ENCODE peak calls at places on chromosome 15, in five cellular contexts. S, X, K, Q and U are unnamed samples.

GRCh38 chr15:78938608-78939488 is 6.0 kb downstream of the CTSH start:
- DNase-seq in S (no peak), K (no peak), Q (no peak), X (peak), U (no peak)

GRCh38 chr15:26890451-26890850 is 23.6 kb downstream of the GABRA5 start:
- DNase-seq in X (no peak), S (no peak), Q (no peak), K (no peak), U (no peak)

GRCh38 chr15:77120576-77120975 is 49.7 kb upstream of the TSPAN3 start:
- DNase-seq in Q (no peak), S (no peak), K (no peak), X (no peak), U (no peak)

GRCh38 chr15:27249723-27250160 is 278.8 kb downstream of the GABRG3 start:
- DNase-seq in Q (no peak), X (no peak), K (no peak), S (no peak), U (no peak)

GRCh38 chr15:48564690-48565089 is 80.8 kb downstream of the FBN1 start:
- DNase-seq in X (no peak), K (no peak), Q (no peak), S (no peak), U (no peak)

GRCh38 chr15:67093146-67093874 is 27.9 kb downstream of the SMAD3 start:
- DNase-seq in S (no peak), Q (no peak), X (peak), K (no peak), U (no peak)

GRCh38 chr15:99507016-99507731 is 58.6 kb upstream of the MEF2A start:
- DNase-seq in K (peak), S (peak), X (no peak), Q (peak), U (peak)

GRCh38 chr15:30992465-30992864 is 1.0 kb upstream of the MTMR10 start:
- DNase-seq in Q (peak), K (no peak), X (no peak), S (no peak), U (no peak)

GRCh38 chr15:65824031-65824743 is 32.1 kb upstream of the DENND4A start:
- DNase-seq in X (no peak), S (peak), K (peak), Q (peak), U (peak)

GRCh38 chr15:38748710-38749109 is 184.1 kb upstream of the RASGRP1 start:
- DNase-seq in S (no peak), Q (no peak), X (no peak), K (no peak), U (no peak)

GRCh38 chr15:79412429-79412828 is 19.7 kb upstream of the MINAR1 start:
- DNase-seq in S (no peak), X (no peak), K (no peak), Q (no peak), U (no peak)

GRCh38 chr15:85488997-85489396 is 108.6 kb downstream of the AKAP13 start:
- DNase-seq in K (no peak), Q (no peak), X (no peak), S (no peak), U (no peak)
- H3K4me3 ChIP-seq in K (no peak), Q (no peak), X (no peak), S (no peak), U (no peak)

GRCh38 chr15:24977686-24978085 is 22.9 kb downstream of the SNRPN start:
- DNase-seq in X (no peak), K (no peak), Q (no peak), S (no peak), U (no peak)
- H3K4me3 ChIP-seq in X (no peak), K (no peak), Q (no peak), S (no peak), U (no peak)

GRCh38 chr15:88803920-88804247 is 648 bp downstream of the ACAN start:
- DNase-seq in S (no peak), X (no peak), Q (no peak), K (no peak), U (no peak)

GRCh38 chr15:88804257-88804656 is 1.0 kb downstream of the ACAN start:
- DNase-seq in S (no peak), K (no peak), Q (no peak), X (no peak), U (no peak)

GRCh38 chr15:88803241-88803919 is at the start of gene ACAN:
- DNase-seq in K (no peak), S (no peak), Q (no peak), X (no peak), U (no peak)

GRCh38 chr15:88802250-88802990 is 816 bp upstream of the ACAN start:
- DNase-seq in Q (no peak), X (no peak), K (no peak), S (no peak), U (no peak)

DNA sequence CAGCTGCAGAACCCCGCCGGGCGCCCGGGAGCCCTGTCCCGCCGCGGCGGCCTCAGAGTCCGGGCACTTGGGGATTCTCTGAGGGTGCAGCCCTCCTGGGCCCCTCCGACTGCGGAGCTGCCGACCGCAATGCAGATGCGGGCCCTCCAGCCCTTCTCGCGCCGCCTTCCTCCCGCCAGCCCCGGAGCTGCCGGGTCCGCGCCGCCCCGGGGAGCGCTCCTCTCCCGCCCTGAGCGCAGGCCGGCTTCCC is 320 bp upstream of the ACAN start:
- DNase-seq in S (no peak), K (no peak), X (no peak), Q (no peak), U (no peak)
- H3K4me3 ChIP-seq in S (no peak), K (no peak), X (no peak), Q (no peak), U (peak)

GRCh38 chr15:70585707-70586034 is 177.7 kb downstream of the UACA start:
- DNase-seq in X (no peak), K (no peak), S (no peak), Q (peak), U (no peak)

GRCh38 chr15:70582143-70582945 is 181.0 kb downstream of the UACA start:
- DNase-seq in S (no peak), K (no peak), X (no peak), Q (no peak), U (peak)

GRCh38 chr15:70584838-70585706 is 178.3 kb downstream of the UACA start:
- DNase-seq in K (no peak), X (no peak), Q (peak), S (no peak), U (no peak)

GRCh38 chr15:70586241-70586640 is 177.1 kb downstream of the UACA start:
- DNase-seq in K (no peak), X (no peak), Q (no peak), S (no peak), U (no peak)

DNA sequence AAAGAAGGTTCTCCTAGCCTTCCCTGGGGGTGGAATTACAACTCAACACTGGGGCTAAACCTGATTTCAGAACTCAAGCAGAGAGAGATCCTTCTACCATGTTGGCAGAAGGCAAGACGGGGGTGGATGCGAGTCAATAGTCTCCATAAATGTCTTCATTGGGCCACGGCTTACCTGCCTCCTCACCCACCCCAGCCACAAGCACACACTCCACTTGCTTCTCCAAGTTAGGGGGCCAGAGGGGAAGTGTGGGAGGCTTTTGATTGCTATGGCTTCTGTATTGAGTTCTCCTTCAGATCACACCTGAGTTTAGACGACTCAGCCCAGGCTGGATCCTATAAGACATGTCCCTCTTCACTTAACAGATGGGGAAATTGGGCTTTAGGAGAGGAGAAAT is 178.9 kb downstream of the UACA start:
- DNase-seq in X (no peak), Q (no peak), K (no peak), S (no peak), U (no peak)
- H3K4me3 ChIP-seq in X (no peak), Q (peak), K (no peak), S (no peak), U (no peak)

DNA sequence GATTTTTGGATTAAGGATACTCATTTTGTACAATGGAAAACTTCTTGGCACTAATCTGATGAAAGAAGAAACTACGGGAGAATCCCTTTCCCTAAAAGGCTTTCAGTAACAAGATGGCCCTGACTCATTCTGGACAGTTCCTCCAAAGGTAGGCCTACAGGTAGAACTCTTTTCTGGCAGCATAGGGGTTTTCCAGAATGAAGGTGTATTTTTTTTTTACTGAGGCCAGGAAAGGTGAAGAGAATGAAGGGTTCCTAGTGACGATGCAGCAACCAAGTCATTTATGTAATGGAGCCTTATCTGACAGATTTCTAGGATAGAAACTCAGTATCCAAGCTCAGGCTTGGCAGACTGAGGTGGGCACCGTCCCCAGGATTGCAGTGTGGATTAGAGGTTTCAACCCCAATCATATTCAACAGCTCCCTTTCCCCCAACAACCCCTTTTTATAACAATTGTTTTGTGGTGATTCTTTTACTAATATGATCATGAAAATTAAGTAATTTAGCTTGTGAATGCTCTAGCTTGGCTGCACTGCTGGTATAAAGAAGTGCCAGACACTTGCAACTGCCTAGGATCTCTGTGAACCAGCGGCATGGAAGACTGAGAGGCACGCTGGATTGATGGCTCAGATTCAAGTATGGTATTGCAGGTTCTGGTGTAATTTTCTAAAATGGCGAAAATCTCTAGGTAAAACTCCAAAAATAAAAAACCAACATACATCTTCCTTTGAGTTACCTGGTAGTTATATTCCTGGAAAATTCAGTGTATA is 8.7 kb upstream of the TRIM69 start:
- DNase-seq in Q (no peak), K (no peak), X (no peak), S (peak), U (no peak)
- H3K4me3 ChIP-seq in Q (peak), K (no peak), X (no peak), S (no peak), U (no peak)

GRCh38 chr15:28273468-28273867 is 48.5 kb downstream of the HERC2 start:
- DNase-seq in S (peak), K (peak), Q (no peak), X (no peak), U (no peak)

GRCh38 chr15:28269097-28269496 is 52.9 kb downstream of the HERC2 start:
- DNase-seq in X (no peak), S (no peak), Q (no peak), K (no peak), U (no peak)

GRCh38 chr15:28274211-28274610 is 47.8 kb downstream of the HERC2 start:
- DNase-seq in S (no peak), K (no peak), Q (no peak), X (no peak), U (no peak)

GRCh38 chr15:28272587-28272986 is 49.4 kb downstream of the HERC2 start:
- DNase-seq in X (no peak), Q (no peak), K (no peak), S (no peak), U (no peak)

DNA sequence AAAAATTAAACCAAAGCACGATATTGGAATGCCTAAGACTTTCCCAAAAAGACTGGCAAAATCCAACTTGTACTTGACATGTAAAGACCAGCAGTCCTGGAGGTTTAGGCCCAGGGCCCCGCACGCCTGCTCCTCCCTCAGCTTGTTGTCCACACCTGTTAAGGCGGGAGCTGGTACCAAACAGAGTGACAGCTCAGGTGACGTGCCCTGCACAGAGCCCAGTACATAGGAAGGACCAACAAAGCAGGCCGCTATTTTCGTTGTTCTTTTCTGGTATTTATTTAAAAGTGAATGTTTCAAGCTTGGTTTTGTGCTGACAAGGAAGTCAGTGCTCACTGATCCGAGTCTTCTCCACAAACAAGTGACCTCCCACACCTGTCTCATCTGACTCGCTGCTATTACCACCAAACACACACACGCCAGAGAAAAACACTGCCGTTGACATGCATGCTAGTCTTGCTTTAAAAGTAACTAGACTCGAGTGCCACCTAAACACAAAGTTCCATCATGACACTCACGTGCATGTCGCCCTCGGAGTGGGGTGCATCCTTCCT is 50.2 kb downstream of the HERC2 start:
- DNase-seq in X (no peak), K (no peak), Q (no peak), S (no peak), U (no peak)
- H3K4me3 ChIP-seq in X (no peak), K (no peak), Q (no peak), S (no peak), U (no peak)

DNA sequence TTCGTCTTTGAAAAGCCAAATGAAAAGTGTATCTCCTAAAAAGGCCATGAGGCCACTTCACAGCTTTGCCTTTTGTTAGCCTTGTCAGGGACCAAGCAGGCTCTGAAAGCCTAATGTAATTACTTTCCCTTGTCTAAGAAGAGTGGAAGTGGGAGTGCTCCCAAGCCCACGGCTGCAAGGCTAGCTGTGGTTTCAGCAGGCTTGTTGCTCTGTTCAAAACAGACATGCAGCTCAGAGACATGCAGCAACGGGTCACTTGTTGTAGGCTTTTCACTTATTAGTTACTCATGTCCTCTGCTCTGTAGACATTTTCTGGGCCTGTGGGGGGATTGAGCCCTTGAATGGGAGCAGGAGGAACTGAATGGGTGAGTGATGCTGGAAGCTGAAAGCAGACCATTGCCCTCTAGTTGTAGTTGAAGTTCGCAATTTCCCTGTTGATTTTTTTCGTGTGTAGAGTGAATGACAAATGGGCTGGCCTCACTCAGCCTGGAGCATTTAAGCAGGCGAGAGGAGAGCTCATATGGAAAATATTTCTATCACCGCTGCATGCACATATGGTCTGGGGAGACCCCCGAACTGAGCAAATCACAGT is 261.9 kb upstream of the NR2E3 start:
- DNase-seq in K (no peak), Q (no peak), S (no peak), X (no peak), U (no peak)
- H3K4me3 ChIP-seq in K (no peak), Q (no peak), S (no peak), X (no peak), U (no peak)

GRCh38 chr15:69296606-69297005 is 2.1 kb upstream of the PAQR5 start:
- DNase-seq in S (no peak), K (no peak), Q (no peak), X (no peak), U (no peak)

GRCh38 chr15:69298697-69299441 is at the start of gene PAQR5:
- DNase-seq in K (no peak), Q (no peak), X (no peak), S (no peak), U (peak)

GRCh38 chr15:69297642-69298353 is 914 bp upstream of the PAQR5 start:
- DNase-seq in Q (no peak), S (no peak), X (no peak), K (no peak), U (no peak)

GRCh38 chr15:69299451-69300128 is 878 bp downstream of the PAQR5 start:
- DNase-seq in Q (no peak), K (no peak), X (no peak), S (no peak), U (no peak)

DNA sequence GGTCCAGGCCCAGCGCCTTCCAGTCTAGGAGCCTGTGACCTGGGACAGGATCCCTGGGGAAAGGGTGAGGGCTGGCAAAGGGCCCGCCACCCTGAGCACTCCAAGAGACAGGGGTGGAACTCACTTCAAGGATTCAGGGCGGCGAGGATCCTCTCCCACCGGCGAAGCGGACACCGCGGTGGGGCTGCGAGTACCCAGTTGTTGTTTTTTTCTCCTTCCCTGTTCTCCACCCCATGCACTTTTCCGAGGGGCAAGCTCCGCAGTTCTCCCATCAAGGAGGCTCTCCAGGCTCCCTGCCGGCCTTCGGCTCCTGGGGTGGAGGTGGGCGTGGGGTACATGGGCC is 387 bp upstream of the PAQR5 start:
- DNase-seq in X (no peak), K (no peak), Q (no peak), S (no peak), U (no peak)
- H3K4me3 ChIP-seq in X (no peak), K (peak), Q (peak), S (peak), U (peak)